ENCODE peak calls at places on chromosome 14, in ten cellular contexts. E, L, B, T, G, C, N, H, M and Q are unnamed samples.

GRCh38 chr14:97270308-97270707 is 473.1 kb downstream of the VRK1 start:
- DNase-seq in N (no peak), G (no peak), B (no peak), L (no peak), E (no peak), H (no peak), T (no peak), C (no peak), M (no peak), Q (no peak)

GRCh38 chr14:99176156-99176945 is 95.6 kb downstream of the BCL11B start:
- DNase-seq in C (peak; percentile 25), M (no peak), G (no peak), T (peak; percentile 20), L (no peak), B (no peak), E (no peak), N (no peak), H (no peak), Q (no peak)

GRCh38 chr14:51018521-51018920 is 74.2 kb upstream of the PYGL start:
- DNase-seq in H (no peak), T (no peak), C (no peak), N (no peak), E (no peak), L (no peak), M (no peak), G (no peak), B (peak; percentile 56), Q (no peak)

GRCh38 chr14:23470947-23471346 is 1.4 kb downstream of the NGDN start:
- DNase-seq in B (no peak), E (no peak), G (no peak), M (no peak), H (no peak), L (no peak), C (no peak), N (no peak), T (no peak), Q (no peak)

GRCh38 chr14:49999216-49999761 is 106.4 kb downstream of the ARF6 start:
- DNase-seq in L (peak; percentile 83), M (no peak), B (peak; percentile 83), H (peak; percentile 88), T (peak; percentile 82), N (no peak), G (peak; percentile 62), E (peak; percentile 16), C (no peak), Q (no peak)

GRCh38 chr14:92922883-92923743 is at the start of gene CHGA:
- DNase-seq in N (peak; percentile 9), L (peak; percentile 59), C (no peak), B (peak; percentile 48), E (peak; percentile 88), G (peak; percentile 32), T (peak; percentile 78), M (peak; percentile 59), H (peak; percentile 42), Q (no peak)

GRCh38 chr14:104436047-104436531 is 143.5 kb upstream of the C14orf180 start:
- DNase-seq in E (peak; percentile 39), M (no peak), C (no peak), N (no peak), T (no peak), H (peak; percentile 80), B (peak; percentile 66), G (no peak), L (no peak), Q (no peak)

GRCh38 chr14:71013551-71014192 is 106.4 kb downstream of the PCNX1 start:
- DNase-seq in C (no peak), E (no peak), T (no peak), L (no peak), G (no peak), N (no peak), H (no peak), B (peak; percentile 13), M (no peak), Q (no peak)

GRCh38 chr14:99131632-99132271 is 140.2 kb downstream of the BCL11B start:
- DNase-seq in L (no peak), N (no peak), E (peak; percentile 1), C (peak; percentile 70), T (no peak), G (no peak), B (no peak), H (no peak), M (no peak), Q (no peak)

GRCh38 chr14:81366884-81367283 is 33.2 kb downstream of the STON2 start:
- DNase-seq in H (no peak), E (no peak), G (no peak), L (no peak), M (no peak), N (no peak), T (no peak), B (no peak), C (no peak), Q (no peak)

GRCh38 chr14:31842905-31843304 is 234.2 kb upstream of the ARHGAP5 start:
- DNase-seq in E (no peak), L (no peak), H (no peak), N (no peak), M (no peak), C (no peak), T (no peak), G (no peak), B (peak; percentile 41), Q (no peak)

GRCh38 chr14:74141703-74142102 is 56.9 kb downstream of the LIN52 start:
- DNase-seq in N (no peak), T (no peak), H (no peak), C (no peak), G (no peak), M (no peak), E (no peak), B (peak; percentile 18), L (no peak), Q (peak; percentile 41)

GRCh38 chr14:61470261-61470953 is 149.0 kb downstream of the PRKCH start:
- DNase-seq in M (peak; percentile 31), G (no peak), L (peak; percentile 41), T (no peak), E (no peak), N (no peak), H (peak; percentile 63), B (peak; percentile 98), C (no peak), Q (peak; percentile 66)

GRCh38 chr14:52853522-52853854 is 62.1 kb upstream of the GNPNAT1 start:
- DNase-seq in T (no peak), B (no peak), L (no peak), M (no peak), G (no peak), C (no peak), H (no peak), N (no peak), E (no peak), Q (no peak)

GRCh38 chr14:100409016-100409385 is 85.9 kb downstream of the SLC25A47 start:
- DNase-seq in T (no peak), L (no peak), H (no peak), C (no peak), N (no peak), M (no peak), E (no peak), G (no peak), B (no peak), Q (no peak)